ENCODE peak calls at places on chromosomes 13 and 19, in six cellular contexts. E, C, X, Q, P and L are unnamed samples.

GRCh38 chr19:51002542-51003311 is 1.3 kb upstream of the KLK8 start:
- DNase-seq in E (peak; percentile 94), C (no peak), Q (peak; percentile 17), X (no peak), P (peak; percentile 37), L (no peak)

GRCh38 chr19:29006057-29006735 is 206.8 kb downstream of the UQCRFS1 start:
- DNase-seq in P (no peak), X (no peak), E (no peak), C (no peak), Q (peak; percentile 5), L (no peak)

GRCh38 chr13:77429320-77430142 is 102.6 kb upstream of the MYCBP2 start:
- DNase-seq in X (no peak), C (no peak), Q (no peak), E (no peak), P (no peak), L (no peak)

GRCh38 chr19:38910488-38910887 is 1.5 kb downstream of the CCER2 start:
- DNase-seq in X (no peak), Q (no peak), C (no peak), P (no peak), E (no peak), L (no peak)

GRCh38 chr19:19568802-19569756 is 31.0 kb downstream of the CILP2 start:
- DNase-seq in C (no peak), P (no peak), X (no peak), Q (peak; percentile 44), E (no peak), L (peak; percentile 96)

GRCh38 chr19:21586341-21587116 is 81.1 kb downstream of the ZNF429 start:
- DNase-seq in Q (no peak), X (peak; percentile 4), C (peak; percentile 37), E (no peak), P (no peak), L (peak; percentile 30)

GRCh38 chr19:43425567-43426392 is 11.1 kb downstream of the TEX101 start:
- DNase-seq in X (no peak), Q (peak; percentile 30), P (peak; percentile 93), E (no peak), C (no peak), L (no peak)

GRCh38 chr19:38394488-38394887 is 6.0 kb downstream of the SPRED3 start:
- DNase-seq in P (no peak), E (no peak), Q (peak; percentile 59), X (peak; percentile 50), C (no peak), L (no peak)

GRCh38 chr19:575527-576506 is 3.4 kb downstream of the BSG start:
- DNase-seq in E (peak; percentile 78), C (peak; percentile 82), P (no peak), X (no peak), Q (peak; percentile 66), L (no peak)

GRCh38 chr19:8569066-8569761 is 8.0 kb downstream of the MYO1F start:
- DNase-seq in X (peak; percentile 70), P (peak; percentile 38), E (peak; percentile 42), C (peak; percentile 40), Q (peak; percentile 95), L (peak; percentile 42)

GRCh38 chr19:41998246-41999020 is 4.4 kb upstream of the ATP1A3 start:
- DNase-seq in P (no peak), X (no peak), C (no peak), Q (peak; percentile 45), E (peak; percentile 42), L (no peak)

GRCh38 chr19:843180-843835 is 2.5 kb downstream of the PRTN3 start:
- DNase-seq in E (no peak), X (no peak), C (no peak), Q (no peak), P (no peak), L (no peak)

GRCh38 chr13:109162248-109163051 is 533.0 kb downstream of the MYO16 start:
- DNase-seq in Q (no peak), X (no peak), P (no peak), C (no peak), E (no peak), L (peak; percentile 9)

GRCh38 chr19:13079542-13079986 is 23.1 kb downstream of the LYL1 start:
- DNase-seq in C (peak; percentile 66), X (no peak), Q (peak; percentile 61), P (peak; percentile 84), E (no peak), L (no peak)

GRCh38 chr19:50928841-50929240 is 17.6 kb upstream of the KLK4 start:
- DNase-seq in E (no peak), X (no peak), P (no peak), Q (no peak), C (no peak), L (no peak)

GRCh38 chr13:110628952-110629701 is 13.8 kb downstream of the NAXD start:
- DNase-seq in E (no peak), Q (peak; percentile 24), C (no peak), P (no peak), X (no peak), L (peak; percentile 51)

GRCh38 chr19:42198676-42199439 is 18.6 kb downstream of the DEDD2 start:
- DNase-seq in P (peak; percentile 47), X (peak; percentile 76), E (no peak), C (no peak), Q (no peak), L (no peak)

GRCh38 chr13:36432106-36432544 is at the start of gene CCNA1:
- DNase-seq in C (no peak), X (no peak), E (peak; percentile 57), P (peak; percentile 19), Q (peak; percentile 25), L (no peak)

GRCh38 chr19:7519411-7520130 is 2.9 kb upstream of the MCOLN1 start:
- DNase-seq in C (no peak), P (no peak), Q (no peak), X (no peak), E (no peak), L (no peak)

GRCh38 chr19:7520131-7521051 is 2.0 kb upstream of the MCOLN1 start:
- DNase-seq in E (no peak), X (no peak), Q (no peak), P (no peak), C (no peak), L (no peak)

GRCh38 chr19:7522923-7523667 is 671 bp downstream of the MCOLN1 start:
- DNase-seq in Q (peak; percentile 47), C (no peak), X (no peak), E (peak; percentile 37), P (no peak), L (peak; percentile 45)

GRCh38 chr19:7522072-7522922 is at the start of gene MCOLN1:
- DNase-seq in Q (peak; percentile 98), C (peak; percentile 100), X (peak; percentile 98), E (peak; percentile 100), P (peak; percentile 99), L (peak; percentile 99)

GRCh38 chr19:7521551-7522071 is 813 bp upstream of the MCOLN1 start:
- DNase-seq in E (no peak), X (no peak), P (no peak), Q (no peak), C (no peak), L (peak; percentile 38)
- H3K27ac ChIP-seq in E (peak overlapping the region; percentile 75), X (no peak overlapping the region), P (no peak overlapping the region), Q (no peak overlapping the region), C (peak overlapping the region; percentile 73), L (peak overlapping the region; percentile 22)

DNA sequence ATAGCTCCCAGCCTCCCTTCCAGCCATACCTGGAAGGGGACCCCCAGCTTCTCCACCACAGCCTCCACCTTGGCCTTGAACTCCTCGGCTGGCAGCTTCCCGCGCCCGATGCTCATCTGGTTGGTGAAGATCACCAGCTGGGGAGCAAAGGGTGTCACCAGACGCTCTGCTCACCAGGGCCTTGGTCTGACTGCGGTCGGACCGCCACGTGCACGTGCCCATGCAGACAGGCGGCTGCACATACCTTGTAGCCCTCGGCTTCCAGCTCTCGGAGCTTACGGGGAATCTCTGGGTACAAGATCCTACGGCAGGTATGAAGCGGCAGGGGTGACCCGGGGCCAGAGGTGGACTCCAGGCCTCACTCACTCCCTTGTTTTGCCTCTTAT is 3.4 kb downstream of the PNKP start:
- DNase-seq in P (peak; percentile 22), X (no peak), C (peak; percentile 16), E (no peak), Q (no peak), L (no peak)
- H3K27ac ChIP-seq in P (no peak overlapping the region), X (no peak overlapping the region), C (no peak overlapping the region), E (peak overlapping the region; percentile 71), Q (no peak overlapping the region), L (no peak overlapping the region)

DNA sequence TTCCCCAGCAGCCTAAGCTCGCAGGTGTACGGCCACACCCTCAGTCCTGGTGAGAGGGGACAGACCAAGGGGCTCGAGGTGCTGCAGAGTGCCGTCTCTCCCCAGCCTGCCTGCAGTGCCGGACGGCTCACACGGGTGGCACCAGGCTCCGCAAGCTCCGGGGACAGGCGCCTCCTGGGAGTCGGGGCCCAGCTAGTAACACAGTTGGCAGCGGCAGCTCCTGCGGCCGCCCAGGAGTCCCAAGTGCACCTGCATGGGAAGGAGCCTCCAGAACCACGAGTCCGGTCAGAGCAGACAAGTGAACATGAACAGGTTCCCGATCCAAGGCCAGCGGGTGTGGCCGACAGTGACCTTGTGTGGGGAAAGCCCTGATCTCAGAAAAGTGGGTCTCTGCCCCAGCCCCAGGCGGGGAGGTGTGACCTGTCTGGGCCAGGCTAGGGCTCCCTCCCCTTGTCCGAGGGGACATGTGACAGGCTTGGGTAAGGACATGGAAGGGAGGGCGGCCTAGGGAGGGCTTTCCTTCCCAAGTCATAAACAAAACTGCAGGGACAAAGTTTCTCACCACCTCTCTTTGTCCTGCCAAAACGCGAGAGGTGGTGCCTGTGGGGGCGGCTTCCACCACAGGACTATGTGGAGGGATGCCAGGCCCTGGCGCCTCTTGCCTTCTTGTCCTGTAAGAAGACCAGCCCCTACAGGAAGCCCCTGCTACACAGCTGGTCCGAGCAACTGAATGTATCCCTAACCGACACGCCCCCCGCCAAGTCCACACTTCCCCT is 46.5 kb downstream of the MLLT1 start:
- DNase-seq in P (no peak), C (peak; percentile 83), Q (peak; percentile 82), E (no peak), X (no peak), L (no peak)
- H3K27ac ChIP-seq in P (no peak overlapping the region), C (peak overlapping the region; percentile 58), Q (peak overlapping the region; percentile 52), E (peak overlapping the region; percentile 99), X (no peak overlapping the region), L (peak overlapping the region; percentile 9)

GRCh38 chr19:3557461-3558248 is at the start of gene MFSD12:
- DNase-seq in C (peak; percentile 96), P (peak; percentile 93), Q (peak; percentile 95), E (peak; percentile 95), X (peak; percentile 89), L (peak; percentile 97)

GRCh38 chr19:3556423-3556977 is 886 bp downstream of the MFSD12 start:
- DNase-seq in X (no peak), Q (no peak), E (no peak), P (no peak), C (no peak), L (peak; percentile 28)

GRCh38 chr19:3556978-3557460 is 367 bp downstream of the MFSD12 start:
- DNase-seq in X (peak; percentile 72), C (no peak), P (peak; percentile 55), Q (peak; percentile 23), E (peak; percentile 66), L (peak; percentile 47)

GRCh38 chr19:3554254-3555083 is 2.9 kb downstream of the MFSD12 start:
- DNase-seq in X (no peak), Q (no peak), P (no peak), C (no peak), E (no peak), L (no peak)

GRCh38 chr19:3555653-3556422 is 1.5 kb downstream of the MFSD12 start:
- DNase-seq in X (no peak), Q (no peak), P (no peak), E (no peak), C (no peak), L (peak; percentile 46)
- H3K27ac ChIP-seq in X (peak overlapping the region; percentile 64), Q (no peak overlapping the region), P (no peak overlapping the region), E (peak overlapping the region; percentile 87), C (no peak overlapping the region), L (no peak overlapping the region)